ENCODE peak calls at places on chromosomes 12 and 14, in ten cellular contexts. One of them, this sample, is unnamed.
A peak's percentile ranks its signal among the peaks of the same experiment; 100 is the strongest.

GRCh38 chr12:48716168-48716492 is 377 bp downstream of the CCNT1 start:
- DNase-seq in CD8-positive, alpha-beta T cell: no peak
- DNase-seq in gastrocnemius medialis: no peak
- DNase-seq in NT2/D1: no peak
- DNase-seq in ovary: no peak
- DNase-seq in cardiac muscle cell: no peak
- DNase-seq in neuronal stem cell: no peak
- DNase-seq in naive thymus-derived CD4-positive, alpha-beta T cell: no peak
- DNase-seq in aorta: no peak
- DNase-seq in Panc1: no peak
- DNase-seq in this sample: no peak

GRCh38 chr12:80472912-80473500 is 29.0 kb downstream of the PTPRQ start:
- DNase-seq in CD8-positive, alpha-beta T cell: no peak
- DNase-seq in gastrocnemius medialis: no peak
- DNase-seq in NT2/D1: peak; percentile 38
- DNase-seq in ovary: no peak
- DNase-seq in cardiac muscle cell: peak; percentile 52
- DNase-seq in neuronal stem cell: peak; percentile 6
- DNase-seq in naive thymus-derived CD4-positive, alpha-beta T cell: no peak
- DNase-seq in aorta: no peak
- DNase-seq in Panc1: peak; percentile 2
- DNase-seq in this sample: no peak

GRCh38 chr14:73743431-73743931 is 29.3 kb upstream of the PNMA1 start:
- DNase-seq in CD8-positive, alpha-beta T cell: no peak
- DNase-seq in gastrocnemius medialis: peak; percentile 46
- DNase-seq in NT2/D1: no peak
- DNase-seq in ovary: peak; percentile 27
- DNase-seq in cardiac muscle cell: no peak
- DNase-seq in neuronal stem cell: no peak
- DNase-seq in naive thymus-derived CD4-positive, alpha-beta T cell: peak; percentile 51
- DNase-seq in aorta: no peak
- DNase-seq in Panc1: no peak
- DNase-seq in this sample: peak; percentile 83

GRCh38 chr14:24179961-24180726 is 8.3 kb downstream of the REC8 start:
- DNase-seq in CD8-positive, alpha-beta T cell: no peak
- DNase-seq in gastrocnemius medialis: no peak
- DNase-seq in NT2/D1: no peak
- DNase-seq in ovary: no peak
- DNase-seq in cardiac muscle cell: no peak
- DNase-seq in neuronal stem cell: no peak
- DNase-seq in naive thymus-derived CD4-positive, alpha-beta T cell: no peak
- DNase-seq in aorta: peak; percentile 63
- DNase-seq in Panc1: no peak
- DNase-seq in this sample: peak; percentile 80

GRCh38 chr12:91590991-91591987 is 408.7 kb upstream of the DCN start:
- DNase-seq in CD8-positive, alpha-beta T cell: no peak
- DNase-seq in gastrocnemius medialis: no peak
- DNase-seq in NT2/D1: no peak
- DNase-seq in ovary: no peak
- DNase-seq in cardiac muscle cell: no peak
- DNase-seq in neuronal stem cell: no peak
- DNase-seq in naive thymus-derived CD4-positive, alpha-beta T cell: no peak
- DNase-seq in aorta: no peak
- DNase-seq in Panc1: no peak
- DNase-seq in this sample: no peak

GRCh38 chr12:121144416-121144914 is 11.8 kb downstream of the P2RX7 start:
- DNase-seq in CD8-positive, alpha-beta T cell: no peak
- DNase-seq in gastrocnemius medialis: no peak
- DNase-seq in NT2/D1: no peak
- DNase-seq in ovary: no peak
- DNase-seq in cardiac muscle cell: no peak
- DNase-seq in neuronal stem cell: no peak
- DNase-seq in naive thymus-derived CD4-positive, alpha-beta T cell: no peak
- DNase-seq in aorta: no peak
- DNase-seq in Panc1: no peak
- DNase-seq in this sample: no peak

GRCh38 chr12:86148612-86149011 is 107.6 kb downstream of the MGAT4C start:
- DNase-seq in CD8-positive, alpha-beta T cell: no peak
- DNase-seq in gastrocnemius medialis: no peak
- DNase-seq in NT2/D1: no peak
- DNase-seq in ovary: no peak
- DNase-seq in cardiac muscle cell: no peak
- DNase-seq in neuronal stem cell: no peak
- DNase-seq in naive thymus-derived CD4-positive, alpha-beta T cell: no peak
- DNase-seq in aorta: no peak
- DNase-seq in Panc1: no peak
- DNase-seq in this sample: no peak

GRCh38 chr12:110135012-110135411 is 10.9 kb downstream of the IFT81 start:
- DNase-seq in CD8-positive, alpha-beta T cell: no peak
- DNase-seq in gastrocnemius medialis: no peak
- DNase-seq in NT2/D1: no peak
- DNase-seq in ovary: no peak
- DNase-seq in cardiac muscle cell: peak; percentile 8
- DNase-seq in neuronal stem cell: no peak
- DNase-seq in naive thymus-derived CD4-positive, alpha-beta T cell: no peak
- DNase-seq in aorta: no peak
- DNase-seq in Panc1: no peak
- DNase-seq in this sample: no peak

GRCh38 chr12:49552014-49552413 is 13.2 kb downstream of the KCNH3 start:
- DNase-seq in CD8-positive, alpha-beta T cell: no peak
- DNase-seq in gastrocnemius medialis: peak; percentile 83
- DNase-seq in NT2/D1: no peak
- DNase-seq in ovary: no peak
- DNase-seq in cardiac muscle cell: no peak
- DNase-seq in neuronal stem cell: no peak
- DNase-seq in naive thymus-derived CD4-positive, alpha-beta T cell: no peak
- DNase-seq in aorta: no peak
- DNase-seq in Panc1: no peak
- DNase-seq in this sample: no peak

GRCh38 chr12:76259660-76260389 is 88.4 kb downstream of the BBS10 start:
- DNase-seq in CD8-positive, alpha-beta T cell: no peak
- DNase-seq in gastrocnemius medialis: peak; percentile 28
- DNase-seq in NT2/D1: no peak
- DNase-seq in ovary: no peak
- DNase-seq in cardiac muscle cell: no peak
- DNase-seq in neuronal stem cell: no peak
- DNase-seq in naive thymus-derived CD4-positive, alpha-beta T cell: no peak
- DNase-seq in aorta: no peak
- DNase-seq in Panc1: no peak
- DNase-seq in this sample: no peak

GRCh38 chr12:3722368-3722767 is 30.5 kb downstream of the CRACR2A start:
- DNase-seq in CD8-positive, alpha-beta T cell: no peak
- DNase-seq in gastrocnemius medialis: no peak
- DNase-seq in NT2/D1: no peak
- DNase-seq in ovary: no peak
- DNase-seq in cardiac muscle cell: no peak
- DNase-seq in neuronal stem cell: no peak
- DNase-seq in naive thymus-derived CD4-positive, alpha-beta T cell: no peak
- DNase-seq in aorta: no peak
- DNase-seq in Panc1: no peak
- DNase-seq in this sample: no peak

GRCh38 chr12:3717283-3717974 is 35.5 kb downstream of the CRACR2A start:
- DNase-seq in CD8-positive, alpha-beta T cell: no peak
- DNase-seq in gastrocnemius medialis: no peak
- DNase-seq in NT2/D1: no peak
- DNase-seq in ovary: no peak
- DNase-seq in cardiac muscle cell: no peak
- DNase-seq in neuronal stem cell: no peak
- DNase-seq in naive thymus-derived CD4-positive, alpha-beta T cell: no peak
- DNase-seq in aorta: no peak
- DNase-seq in Panc1: no peak
- DNase-seq in this sample: no peak

GRCh38 chr12:3724096-3724805 is 28.7 kb downstream of the CRACR2A start:
- DNase-seq in CD8-positive, alpha-beta T cell: no peak
- DNase-seq in gastrocnemius medialis: no peak
- DNase-seq in NT2/D1: no peak
- DNase-seq in ovary: no peak
- DNase-seq in cardiac muscle cell: no peak
- DNase-seq in neuronal stem cell: no peak
- DNase-seq in naive thymus-derived CD4-positive, alpha-beta T cell: no peak
- DNase-seq in aorta: no peak
- DNase-seq in Panc1: no peak
- DNase-seq in this sample: no peak

GRCh38 chr12:3718100-3718499 is 34.8 kb downstream of the CRACR2A start:
- DNase-seq in CD8-positive, alpha-beta T cell: no peak
- DNase-seq in gastrocnemius medialis: no peak
- DNase-seq in NT2/D1: no peak
- DNase-seq in ovary: no peak
- DNase-seq in cardiac muscle cell: no peak
- DNase-seq in neuronal stem cell: no peak
- DNase-seq in naive thymus-derived CD4-positive, alpha-beta T cell: no peak
- DNase-seq in aorta: no peak
- DNase-seq in Panc1: no peak
- DNase-seq in this sample: no peak

GRCh38 chr12:3720772-3721171 is 32.1 kb downstream of the CRACR2A start:
- DNase-seq in CD8-positive, alpha-beta T cell: no peak
- DNase-seq in gastrocnemius medialis: no peak
- DNase-seq in NT2/D1: no peak
- DNase-seq in ovary: no peak
- DNase-seq in cardiac muscle cell: no peak
- DNase-seq in neuronal stem cell: no peak
- DNase-seq in naive thymus-derived CD4-positive, alpha-beta T cell: no peak
- DNase-seq in aorta: no peak
- DNase-seq in Panc1: no peak
- DNase-seq in this sample: no peak
- H3K4me3 ChIP-seq in CD8-positive, alpha-beta T cell: no peak overlapping the region
- H3K4me3 ChIP-seq in gastrocnemius medialis: no peak overlapping the region
- H3K4me3 ChIP-seq in NT2/D1: no peak overlapping the region
- H3K4me3 ChIP-seq in ovary: no peak overlapping the region
- H3K4me3 ChIP-seq in cardiac muscle cell: no peak overlapping the region
- H3K4me3 ChIP-seq in neuronal stem cell: no peak overlapping the region
- H3K4me3 ChIP-seq in naive thymus-derived CD4-positive, alpha-beta T cell: no peak overlapping the region
- H3K4me3 ChIP-seq in aorta: no peak overlapping the region
- H3K4me3 ChIP-seq in Panc1: no peak overlapping the region
- H3K4me3 ChIP-seq in this sample: no peak overlapping the region

GRCh38 chr14:21091784-21092146 is 6.7 kb downstream of the ZNF219 start:
- DNase-seq in CD8-positive, alpha-beta T cell: no peak
- DNase-seq in gastrocnemius medialis: no peak
- DNase-seq in NT2/D1: no peak
- DNase-seq in ovary: no peak
- DNase-seq in cardiac muscle cell: no peak
- DNase-seq in neuronal stem cell: no peak
- DNase-seq in naive thymus-derived CD4-positive, alpha-beta T cell: no peak
- DNase-seq in aorta: peak; percentile 76
- DNase-seq in Panc1: no peak
- DNase-seq in this sample: peak; percentile 74

GRCh38 chr14:21093769-21094681 is 4.4 kb downstream of the ZNF219 start:
- DNase-seq in CD8-positive, alpha-beta T cell: no peak
- DNase-seq in gastrocnemius medialis: no peak
- DNase-seq in NT2/D1: peak; percentile 94
- DNase-seq in ovary: no peak
- DNase-seq in cardiac muscle cell: peak; percentile 75
- DNase-seq in neuronal stem cell: peak; percentile 95
- DNase-seq in naive thymus-derived CD4-positive, alpha-beta T cell: no peak
- DNase-seq in aorta: no peak
- DNase-seq in Panc1: no peak
- DNase-seq in this sample: no peak

GRCh38 chr14:21090940-21091663 is 7.4 kb downstream of the ZNF219 start:
- DNase-seq in CD8-positive, alpha-beta T cell: no peak
- DNase-seq in gastrocnemius medialis: no peak
- DNase-seq in NT2/D1: no peak
- DNase-seq in ovary: no peak
- DNase-seq in cardiac muscle cell: no peak
- DNase-seq in neuronal stem cell: no peak
- DNase-seq in naive thymus-derived CD4-positive, alpha-beta T cell: no peak
- DNase-seq in aorta: peak; percentile 75
- DNase-seq in Panc1: no peak
- DNase-seq in this sample: no peak

GRCh38 chr14:21092147-21093011 is 6.1 kb downstream of the ZNF219 start:
- DNase-seq in CD8-positive, alpha-beta T cell: peak; percentile 87
- DNase-seq in gastrocnemius medialis: peak; percentile 74
- DNase-seq in NT2/D1: no peak
- DNase-seq in ovary: peak; percentile 89
- DNase-seq in cardiac muscle cell: peak; percentile 80
- DNase-seq in neuronal stem cell: peak; percentile 79
- DNase-seq in naive thymus-derived CD4-positive, alpha-beta T cell: peak; percentile 82
- DNase-seq in aorta: peak; percentile 97
- DNase-seq in Panc1: peak; percentile 82
- DNase-seq in this sample: peak; percentile 94

GRCh38 chr14:21093018-21093417 is 5.4 kb downstream of the ZNF219 start:
- DNase-seq in CD8-positive, alpha-beta T cell: no peak
- DNase-seq in gastrocnemius medialis: no peak
- DNase-seq in NT2/D1: no peak
- DNase-seq in ovary: no peak
- DNase-seq in cardiac muscle cell: no peak
- DNase-seq in neuronal stem cell: no peak
- DNase-seq in naive thymus-derived CD4-positive, alpha-beta T cell: no peak
- DNase-seq in aorta: peak; percentile 75
- DNase-seq in Panc1: no peak
- DNase-seq in this sample: peak; percentile 77
- H3K4me1 ChIP-seq in CD8-positive, alpha-beta T cell: peaks cover 15% of the 10 kb centered on the region
- H3K4me1 ChIP-seq in gastrocnemius medialis: peaks cover 6% of the 10 kb centered on the region
- H3K4me1 ChIP-seq in NT2/D1: peaks cover 9% of the 10 kb centered on the region
- H3K4me1 ChIP-seq in ovary: no peaks in the 10 kb centered on the region
- H3K4me1 ChIP-seq in cardiac muscle cell: peaks cover 23% of the 10 kb centered on the region
- H3K4me1 ChIP-seq in neuronal stem cell: peaks cover 41% of the 10 kb centered on the region
- H3K4me1 ChIP-seq in naive thymus-derived CD4-positive, alpha-beta T cell: peaks cover 10% of the 10 kb centered on the region
- H3K4me1 ChIP-seq in aorta: no peaks in the 10 kb centered on the region
- H3K4me1 ChIP-seq in Panc1: peaks cover 4% of the 10 kb centered on the region
- H3K4me1 ChIP-seq in this sample: peaks cover 19% of the 10 kb centered on the region

GRCh38 chr14:68585690-68586089 is 207.2 kb downstream of the ZFP36L1 start:
- DNase-seq in CD8-positive, alpha-beta T cell: no peak
- DNase-seq in gastrocnemius medialis: no peak
- DNase-seq in NT2/D1: no peak
- DNase-seq in ovary: peak; percentile 32
- DNase-seq in cardiac muscle cell: no peak
- DNase-seq in neuronal stem cell: no peak
- DNase-seq in naive thymus-derived CD4-positive, alpha-beta T cell: no peak
- DNase-seq in aorta: no peak
- DNase-seq in Panc1: no peak
- DNase-seq in this sample: no peak
- H3K4me3 ChIP-seq in CD8-positive, alpha-beta T cell: no peak overlapping the region
- H3K4me3 ChIP-seq in gastrocnemius medialis: no peak overlapping the region
- H3K4me3 ChIP-seq in NT2/D1: no peak overlapping the region
- H3K4me3 ChIP-seq in ovary: no peak overlapping the region
- H3K4me3 ChIP-seq in cardiac muscle cell: no peak overlapping the region
- H3K4me3 ChIP-seq in neuronal stem cell: peak overlapping the region; percentile 14
- H3K4me3 ChIP-seq in naive thymus-derived CD4-positive, alpha-beta T cell: no peak overlapping the region
- H3K4me3 ChIP-seq in aorta: no peak overlapping the region
- H3K4me3 ChIP-seq in Panc1: no peak overlapping the region
- H3K4me3 ChIP-seq in this sample: no peak overlapping the region

DNA sequence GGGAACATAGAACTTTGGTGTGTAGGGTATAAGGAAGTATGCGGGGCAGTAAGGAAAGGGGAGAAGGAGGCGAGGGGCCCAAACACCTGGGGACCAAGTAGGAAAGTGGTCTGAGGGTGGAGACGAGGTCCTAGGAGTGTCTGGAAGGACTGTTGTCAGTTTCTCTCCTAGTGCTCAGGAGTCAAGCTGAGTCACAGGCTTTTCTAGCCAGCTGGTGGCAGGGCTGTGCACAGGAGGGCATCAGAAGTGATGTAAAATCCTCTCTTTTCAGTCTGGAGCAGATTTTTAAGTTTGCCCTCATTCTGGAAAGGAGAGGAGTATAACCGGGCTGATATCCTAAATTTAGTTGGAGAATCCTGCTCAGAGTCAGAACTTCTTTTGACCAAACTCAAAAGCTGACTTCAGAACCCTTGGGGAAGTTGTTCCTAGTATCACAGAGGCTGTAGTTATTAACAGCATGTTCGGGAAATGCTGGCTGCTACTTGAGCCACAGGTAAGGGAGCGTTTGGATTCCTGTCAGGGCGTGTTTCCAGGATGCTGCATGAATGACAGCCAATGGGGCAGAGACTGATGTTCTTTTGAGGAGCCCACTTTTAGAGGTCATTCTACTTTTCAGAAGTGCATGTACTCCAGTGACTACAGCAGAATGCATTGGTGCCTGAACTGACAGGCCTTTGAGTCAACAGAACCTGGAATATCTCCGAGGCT is 19.3 kb downstream of the ZNF664 start:
- DNase-seq in CD8-positive, alpha-beta T cell: no peak
- DNase-seq in gastrocnemius medialis: no peak
- DNase-seq in NT2/D1: no peak
- DNase-seq in ovary: no peak
- DNase-seq in cardiac muscle cell: no peak
- DNase-seq in neuronal stem cell: no peak
- DNase-seq in naive thymus-derived CD4-positive, alpha-beta T cell: no peak
- DNase-seq in aorta: no peak
- DNase-seq in Panc1: no peak
- DNase-seq in this sample: no peak
- H3K4me1 ChIP-seq in CD8-positive, alpha-beta T cell: no peaks in the 10 kb centered on the region
- H3K4me1 ChIP-seq in gastrocnemius medialis: peaks cover 14% of the 10 kb centered on the region
- H3K4me1 ChIP-seq in NT2/D1: no peaks in the 10 kb centered on the region
- H3K4me1 ChIP-seq in ovary: no peaks in the 10 kb centered on the region
- H3K4me1 ChIP-seq in cardiac muscle cell: peaks cover 90% of the 10 kb centered on the region
- H3K4me1 ChIP-seq in neuronal stem cell: peaks cover 13% of the 10 kb centered on the region
- H3K4me1 ChIP-seq in naive thymus-derived CD4-positive, alpha-beta T cell: no peaks in the 10 kb centered on the region
- H3K4me1 ChIP-seq in aorta: no peaks in the 10 kb centered on the region
- H3K4me1 ChIP-seq in Panc1: no peaks in the 10 kb centered on the region
- H3K4me1 ChIP-seq in this sample: peaks cover 21% of the 10 kb centered on the region

This sample was measured in kidney.